ENCODE peak calls at places on chromosome 18, in seven cellular contexts. W, E, V, R, D, S and O are unnamed samples.

GRCh38 chr18:57581301-57581934 is 5.1 kb downstream of the FECH start:
- DNase-seq in W (no peak), E (no peak), V (no peak), R (no peak), D (peak), S (no peak), O (no peak)

GRCh38 chr18:48794251-48794970 is 156.4 kb downstream of the SMAD7 start:
- DNase-seq in W (no peak), E (no peak), V (no peak), R (peak), D (no peak), S (no peak), O (no peak)

GRCh38 chr18:35407871-35408481 is 30.8 kb upstream of the ZNF396 start:
- DNase-seq in W (peak), E (peak), V (peak), R (no peak), D (no peak), S (no peak), O (peak)

GRCh38 chr18:37304012-37304680 is 261.5 kb downstream of the CELF4 start:
- DNase-seq in W (no peak), E (no peak), V (no peak), R (no peak), D (no peak), S (no peak), O (peak)

GRCh38 chr18:38241736-38242135 is 676.1 kb upstream of the CELF4 start:
- DNase-seq in W (no peak), E (peak), V (peak), R (no peak), D (no peak), S (no peak), O (peak)

GRCh38 chr18:22189431-22189830 is 20.0 kb downstream of the GATA6 start:
- DNase-seq in W (no peak), E (no peak), V (no peak), R (no peak), D (no peak), S (no peak), O (no peak)

GRCh38 chr18:34493566-34494358 is 216.3 kb upstream of the DTNA start:
- DNase-seq in W (no peak), E (peak), V (peak), R (no peak), D (no peak), S (peak), O (no peak)

GRCh38 chr18:57807336-57808117 is 4.4 kb upstream of the ATP8B1 start:
- DNase-seq in W (no peak), E (no peak), V (no peak), R (no peak), D (no peak), S (no peak), O (peak)

GRCh38 chr18:10070581-10071000 is 156.8 kb downstream of the VAPA start:
- DNase-seq in W (no peak), E (no peak), V (no peak), R (no peak), D (no peak), S (no peak), O (peak)

GRCh38 chr18:44986933-44987332 is 306.2 kb downstream of the SETBP1 start:
- DNase-seq in W (peak), E (no peak), V (no peak), R (no peak), D (no peak), S (no peak), O (peak)

GRCh38 chr18:52370841-52371240 is 30.8 kb downstream of the DCC start:
- DNase-seq in W (no peak), E (no peak), V (no peak), R (no peak), D (no peak), S (no peak), O (no peak)

GRCh38 chr18:55515204-55515603 is 72.8 kb downstream of the TCF4 start:
- DNase-seq in W (no peak), E (no peak), V (no peak), R (no peak), D (no peak), S (no peak), O (no peak)

GRCh38 chr18:3889121-3889520 is 439.1 kb downstream of the TGIF1 start:
- DNase-seq in W (no peak), E (peak), V (peak), R (no peak), D (no peak), S (no peak), O (no peak)

GRCh38 chr18:23170137-23170536 is 34.9 kb downstream of the CABLES1 start:
- DNase-seq in W (no peak), E (no peak), V (no peak), R (no peak), D (no peak), S (no peak), O (no peak)

GRCh38 chr18:7370812-7371211 is 139.9 kb downstream of the LRRC30 start:
- DNase-seq in W (no peak), E (peak), V (no peak), R (no peak), D (no peak), S (peak), O (no peak)

GRCh38 chr18:66759017-66759416 is 155.1 kb upstream of the CDH19 start:
- DNase-seq in W (no peak), E (no peak), V (no peak), R (no peak), D (no peak), S (no peak), O (no peak)

GRCh38 chr18:75249672-75250470 is 39.3 kb downstream of the TSHZ1 start:
- DNase-seq in W (no peak), E (no peak), V (no peak), R (no peak), D (no peak), S (no peak), O (no peak)

GRCh38 chr18:54829856-54830255 is 1.6 kb downstream of the RAB27B start:
- DNase-seq in W (no peak), E (peak), V (peak), R (no peak), D (no peak), S (no peak), O (no peak)

GRCh38 chr18:3594760-3595241 is 144.8 kb downstream of the TGIF1 start:
- DNase-seq in W (no peak), E (peak), V (peak), R (no peak), D (no peak), S (no peak), O (peak)

GRCh38 chr18:73461780-73462059 is 593.9 kb upstream of the NETO1 start:
- DNase-seq in W (no peak), E (peak), V (peak), R (no peak), D (no peak), S (no peak), O (peak)

GRCh38 chr18:21081425-21081824 is 30.2 kb downstream of the ROCK1 start:
- DNase-seq in W (no peak), E (no peak), V (no peak), R (no peak), D (no peak), S (no peak), O (no peak)

GRCh38 chr18:23317975-23318675 is 135.0 kb upstream of the RIOK3 start:
- DNase-seq in W (peak), E (peak), V (peak), R (no peak), D (no peak), S (no peak), O (peak)

GRCh38 chr18:3664563-3665178 is 214.7 kb downstream of the TGIF1 start:
- DNase-seq in W (no peak), E (peak), V (no peak), R (no peak), D (no peak), S (no peak), O (no peak)

GRCh38 chr18:76788571-76789317 is 33.6 kb upstream of the ZNF236 start:
- DNase-seq in W (no peak), E (no peak), V (no peak), R (no peak), D (no peak), S (no peak), O (no peak)

DNA sequence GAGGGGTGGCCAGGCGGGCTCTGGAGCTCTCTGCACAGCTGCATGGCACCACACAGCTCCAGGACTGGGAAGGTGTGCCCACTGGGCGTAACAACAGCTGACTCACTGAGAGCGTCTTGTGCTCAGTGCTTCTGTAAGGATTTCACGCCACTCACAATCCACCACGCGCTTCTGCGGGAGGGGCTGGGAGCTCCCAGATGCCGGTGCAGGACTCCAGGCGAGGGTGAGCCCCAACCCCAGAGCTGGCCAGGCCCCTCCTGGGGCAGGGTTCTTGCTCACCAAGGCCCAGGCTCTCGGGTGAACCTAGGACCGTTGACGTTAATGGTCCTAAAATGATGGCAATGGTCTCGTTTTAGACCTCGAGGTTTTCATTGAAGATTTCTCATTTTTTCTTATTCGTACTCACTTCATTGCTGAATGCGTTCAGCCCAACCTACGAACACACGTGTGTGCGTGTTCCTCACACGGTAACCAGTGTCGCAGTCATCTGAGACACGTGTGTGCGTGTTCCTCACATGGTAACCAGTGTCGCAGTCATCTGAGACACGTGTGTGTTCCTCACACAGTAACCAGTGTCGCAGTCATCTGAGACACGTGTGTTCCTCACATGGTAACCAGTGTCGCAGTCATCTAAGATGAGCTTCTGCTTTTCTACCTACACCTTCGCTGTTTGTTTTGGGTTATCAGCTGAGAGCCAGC is 38.4 kb upstream of the ZNF236 start:
- DNase-seq in W (no peak), E (no peak), V (no peak), R (no peak), D (no peak), S (no peak), O (no peak)
- TF ChIP-seq CTCF in W (no peak), E (no peak), V (no peak), R (no peak), D (no peak), S (no peak), O (no peak)

GRCh38 chr18:61892683-61893303 is at the start of gene RNF152:
- DNase-seq in W (no peak), E (peak), V (peak), R (no peak), D (no peak), S (peak), O (peak)
- H3K4me3 ChIP-seq in W (peak), E (peak), V (peak), R (peak), D (peak), S (peak), O (peak)

DNA sequence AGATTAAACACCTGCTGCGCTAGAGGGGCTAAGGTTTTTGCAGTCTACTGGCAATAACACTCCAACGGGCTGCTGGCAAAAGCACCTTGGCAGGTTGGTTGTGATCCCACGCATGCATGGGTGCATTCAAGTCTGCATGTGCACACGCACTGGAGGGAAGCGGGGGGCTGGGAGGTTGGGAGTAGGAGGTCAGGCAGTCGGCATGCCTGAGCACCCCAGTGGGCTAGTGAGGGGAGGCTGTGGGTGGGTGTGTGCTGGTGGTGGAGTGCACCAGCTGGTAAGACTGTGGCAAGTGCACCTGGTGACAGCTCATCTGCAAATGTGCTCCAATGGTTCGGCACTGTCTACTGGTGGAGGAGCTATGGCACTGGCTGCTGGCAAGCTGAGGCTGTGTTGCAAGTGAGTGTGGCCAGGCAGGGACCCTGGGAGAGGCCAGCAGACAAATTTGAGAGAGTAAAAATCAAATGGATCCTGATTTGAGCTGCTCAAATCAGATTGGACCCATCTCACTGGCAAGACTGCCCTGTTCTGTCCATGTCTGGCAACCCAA is 460.6 kb upstream of the DSEL start:
- DNase-seq in W (no peak), E (no peak), V (no peak), R (no peak), D (no peak), S (no peak), O (no peak)
- TF ChIP-seq CTCF in W (no peak), E (no peak), V (no peak), R (no peak), D (no peak), S (no peak), O (no peak)

GRCh38 chr18:59272221-59272888 is 899 bp downstream of the RAX start:
- DNase-seq in W (no peak), E (no peak), V (no peak), R (no peak), D (no peak), S (no peak), O (no peak)
- H3K4me3 ChIP-seq in W (peak), E (no peak), V (no peak), R (peak), D (peak), S (no peak), O (peak)

DNA sequence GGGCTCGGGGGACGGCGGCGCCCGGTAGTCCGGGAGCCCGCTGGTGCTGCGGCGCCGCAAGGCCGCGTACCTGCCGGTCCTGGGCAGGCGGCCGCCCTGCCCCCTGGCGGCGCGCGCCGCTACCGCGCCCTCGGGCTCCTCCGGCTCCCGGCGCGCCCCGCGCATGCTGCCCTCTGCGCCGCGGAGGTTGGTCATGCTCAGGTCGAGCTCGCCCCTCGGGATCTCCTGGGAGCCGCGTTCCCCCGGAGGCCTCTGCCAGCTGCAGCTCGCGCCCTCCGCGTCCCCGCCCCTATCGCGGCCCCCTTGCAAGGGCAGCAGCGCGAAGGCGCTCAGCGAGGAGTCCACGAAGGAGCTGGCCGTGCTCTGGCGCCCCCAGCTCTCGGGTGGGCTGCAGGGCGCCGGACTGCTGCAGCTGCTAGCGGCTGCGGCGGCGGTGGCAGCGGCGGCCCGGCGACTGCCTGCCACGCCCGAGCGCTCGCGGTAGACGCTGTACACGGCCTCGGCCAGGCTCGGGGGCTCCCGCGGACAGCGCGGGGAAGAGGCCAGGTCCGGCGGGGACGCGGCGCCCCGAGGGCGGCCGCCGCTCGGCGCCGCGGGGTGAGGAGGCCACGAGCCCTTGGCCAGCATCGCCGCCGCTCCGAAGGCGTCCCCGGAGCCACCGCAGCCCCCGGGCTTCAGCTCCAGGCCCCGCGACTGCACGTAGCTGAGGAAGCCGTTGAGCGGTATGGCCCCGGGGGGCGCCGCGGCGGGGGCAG is 4.5 kb downstream of the TMEM200C start:
- DNase-seq in W (no peak), E (no peak), V (no peak), R (no peak), D (no peak), S (peak), O (no peak)
- TF ChIP-seq CTCF in W (no peak), E (peak), V (peak), R (peak), D (peak), S (peak), O (no peak)

DNA sequence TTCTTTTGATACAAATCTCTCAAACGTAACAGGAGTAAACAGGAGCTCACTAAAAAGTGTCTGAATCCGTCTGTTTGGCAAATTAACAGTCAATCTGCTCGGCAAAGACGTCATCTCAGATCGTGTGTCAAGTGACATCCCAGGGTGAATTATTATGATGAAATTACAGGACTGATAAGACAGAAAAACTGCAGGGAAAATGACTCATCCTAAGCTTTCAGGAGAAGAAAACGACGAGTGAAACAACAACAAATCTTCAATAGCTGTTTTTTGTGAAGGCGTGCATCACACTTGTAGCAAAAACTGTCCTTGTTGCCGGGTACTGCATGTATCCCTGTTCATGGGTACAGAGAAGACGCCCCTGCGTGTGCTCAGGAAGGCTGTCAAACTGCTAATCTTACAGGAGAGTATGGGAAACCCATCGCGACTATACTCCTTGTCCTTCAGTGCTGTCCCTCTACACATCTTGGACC is 24.9 kb downstream of the EPB41L3 start:
- DNase-seq in W (no peak), E (no peak), V (no peak), R (no peak), D (no peak), S (no peak), O (peak)
- H3K4me3 ChIP-seq in W (no peak), E (no peak), V (no peak), R (no peak), D (no peak), S (no peak), O (no peak)

GRCh38 chr18:50662177-50662576 is 102.3 kb downstream of the MAPK4 start:
- DNase-seq in W (no peak), E (no peak), V (peak), R (no peak), D (no peak), S (no peak), O (no peak)
- TF ChIP-seq CTCF in W (peak), E (peak), V (peak), R (no peak), D (peak), S (no peak), O (peak)

DNA sequence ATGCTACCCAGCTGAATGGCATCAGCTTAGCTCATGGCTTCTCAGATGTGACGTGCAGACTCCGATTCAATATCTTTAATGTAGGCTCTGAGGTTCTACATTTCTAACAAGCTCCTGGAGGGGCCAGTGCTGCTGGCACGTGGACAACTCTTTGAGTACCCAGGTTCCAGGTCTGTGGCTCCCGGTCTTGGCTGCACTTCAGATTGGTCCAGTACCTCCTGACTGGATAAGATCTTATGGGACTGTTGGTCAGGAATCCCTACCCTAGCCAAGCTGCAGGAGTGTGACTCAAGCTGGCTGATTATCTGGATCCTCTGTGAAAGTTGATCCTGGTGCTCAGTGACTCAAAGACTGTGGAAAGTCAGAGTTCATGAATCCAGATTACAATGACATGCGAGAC is 222.1 kb downstream of the ANKRD30B start:
- DNase-seq in W (peak), E (peak), V (peak), R (peak), D (no peak), S (no peak), O (peak)
- H3K4me3 ChIP-seq in W (no peak), E (no peak), V (no peak), R (no peak), D (no peak), S (no peak), O (no peak)

GRCh38 chr18:46071615-46071893 is 506 bp downstream of the PSTPIP2 start:
- DNase-seq in W (no peak), E (no peak), V (no peak), R (no peak), D (no peak), S (no peak), O (no peak)

GRCh38 chr18:46073474-46074331 is 1.6 kb upstream of the PSTPIP2 start:
- DNase-seq in W (no peak), E (peak), V (peak), R (no peak), D (no peak), S (no peak), O (peak)

GRCh38 chr18:46070683-46071614 is 1.1 kb downstream of the PSTPIP2 start:
- DNase-seq in W (no peak), E (no peak), V (no peak), R (no peak), D (no peak), S (no peak), O (no peak)

GRCh38 chr18:46072959-46073358 is 899 bp upstream of the PSTPIP2 start:
- DNase-seq in W (no peak), E (no peak), V (no peak), R (no peak), D (no peak), S (no peak), O (no peak)

DNA sequence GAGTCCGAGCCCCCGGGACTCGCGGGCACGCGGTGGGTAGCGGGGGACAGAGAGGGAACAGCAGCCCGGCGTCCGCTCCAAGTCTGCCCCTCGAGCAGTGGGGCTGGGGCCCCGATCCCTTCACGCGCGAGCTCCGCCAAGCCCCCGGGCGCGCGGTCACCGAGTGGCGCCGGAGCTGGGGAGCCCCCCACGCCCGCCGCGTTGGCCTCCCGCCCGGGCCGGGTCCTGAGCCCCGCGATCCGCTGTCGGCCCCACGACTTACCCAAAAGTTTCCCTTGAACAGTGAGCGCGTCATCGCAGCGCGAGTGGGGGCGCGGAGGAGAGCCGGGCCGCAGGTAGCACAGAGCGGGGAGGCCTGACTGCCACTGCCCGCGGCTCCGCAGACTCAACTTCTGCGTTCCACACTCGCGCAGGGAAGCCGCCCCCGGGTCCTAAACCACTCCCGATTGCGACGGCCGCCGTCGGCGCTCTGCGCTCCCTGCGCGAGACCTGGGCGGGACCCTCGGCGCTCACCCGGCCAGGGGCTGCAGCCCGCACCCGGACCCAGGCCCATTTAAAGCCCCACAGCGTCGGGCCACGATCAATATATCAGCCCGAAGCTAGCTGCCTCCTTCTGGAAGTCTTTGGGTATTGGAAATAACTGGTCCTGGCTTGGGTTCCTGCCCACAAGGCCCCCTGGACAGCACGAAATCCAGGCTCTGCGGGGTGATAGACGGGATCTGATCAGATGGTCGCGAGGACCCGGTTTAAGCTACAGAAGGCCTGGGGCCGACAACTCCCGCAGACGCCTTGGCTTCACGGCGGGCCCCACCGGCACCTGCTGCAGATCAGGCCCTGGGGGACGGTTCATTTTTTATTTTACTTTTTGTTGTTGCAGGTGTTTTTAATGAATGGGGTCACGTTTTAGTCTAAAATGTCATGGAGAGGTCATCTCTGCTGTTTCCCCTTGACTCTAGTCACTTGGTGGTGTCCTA is at the start of gene PSTPIP2:
- DNase-seq in W (no peak), E (no peak), V (peak), R (peak), D (no peak), S (peak), O (peak)
- TF ChIP-seq CTCF in W (peak), E (no peak), V (no peak), R (no peak), D (no peak), S (peak), O (no peak)